ENCODE peak calls at places on chromosome 16, in nine cellular contexts. One of them, this sample, is unnamed.

GRCh38 chr16:27918755-27919154 is 144.8 kb downstream of the GSG1L start:
- DNase-seq in effector CD4-positive, alpha-beta T cell: no peak
- DNase-seq in ascending aorta: no peak
- DNase-seq in colonic mucosa: no peak
- DNase-seq in M059J: peak
- DNase-seq in WTC11: no peak
- DNase-seq in Daoy: peak
- DNase-seq in stimulated activated CD4-positive, alpha-beta T cell treated with anti-CD3 and anti-CD28 coated beads, Interleukin-2, amount 100 ng/mL, for 48 hours: no peak
- DNase-seq in retina: no peak
- DNase-seq in this sample: no peak

GRCh38 chr16:57994778-57995177 is 5.7 kb downstream of the ZNF319 start:
- DNase-seq in WTC11: peak
- DNase-seq in Daoy: peak
- DNase-seq in effector CD4-positive, alpha-beta T cell: peak
- DNase-seq in retina: no peak
- DNase-seq in colonic mucosa: peak
- DNase-seq in ascending aorta: no peak
- DNase-seq in stimulated activated CD4-positive, alpha-beta T cell treated with anti-CD3 and anti-CD28 coated beads, Interleukin-2, amount 100 ng/mL, for 48 hours: peak
- DNase-seq in M059J: peak
- DNase-seq in this sample: peak

GRCh38 chr16:764848-765487 is 4.4 kb downstream of the MSLN start:
- DNase-seq in ascending aorta: no peak
- DNase-seq in retina: no peak
- DNase-seq in Daoy: no peak
- DNase-seq in M059J: no peak
- DNase-seq in stimulated activated CD4-positive, alpha-beta T cell treated with anti-CD3 and anti-CD28 coated beads, Interleukin-2, amount 100 ng/mL, for 48 hours: no peak
- DNase-seq in colonic mucosa: no peak
- DNase-seq in effector CD4-positive, alpha-beta T cell: no peak
- DNase-seq in WTC11: no peak
- DNase-seq in this sample: no peak

GRCh38 chr16:17287401-17287800 is 183.4 kb downstream of the XYLT1 start:
- DNase-seq in WTC11: no peak
- DNase-seq in M059J: no peak
- DNase-seq in colonic mucosa: no peak
- DNase-seq in retina: peak
- DNase-seq in Daoy: no peak
- DNase-seq in stimulated activated CD4-positive, alpha-beta T cell treated with anti-CD3 and anti-CD28 coated beads, Interleukin-2, amount 100 ng/mL, for 48 hours: no peak
- DNase-seq in effector CD4-positive, alpha-beta T cell: no peak
- DNase-seq in ascending aorta: no peak
- DNase-seq in this sample: no peak

GRCh38 chr16:55664786-55665407 is 9.1 kb downstream of the SLC6A2 start:
- DNase-seq in colonic mucosa: no peak
- DNase-seq in WTC11: no peak
- DNase-seq in retina: no peak
- DNase-seq in effector CD4-positive, alpha-beta T cell: no peak
- DNase-seq in M059J: no peak
- DNase-seq in stimulated activated CD4-positive, alpha-beta T cell treated with anti-CD3 and anti-CD28 coated beads, Interleukin-2, amount 100 ng/mL, for 48 hours: no peak
- DNase-seq in ascending aorta: no peak
- DNase-seq in Daoy: no peak
- DNase-seq in this sample: no peak

GRCh38 chr16:53822936-53823529 is 119.1 kb downstream of the FTO start:
- DNase-seq in WTC11: no peak
- DNase-seq in M059J: no peak
- DNase-seq in colonic mucosa: no peak
- DNase-seq in Daoy: peak
- DNase-seq in ascending aorta: no peak
- DNase-seq in effector CD4-positive, alpha-beta T cell: no peak
- DNase-seq in stimulated activated CD4-positive, alpha-beta T cell treated with anti-CD3 and anti-CD28 coated beads, Interleukin-2, amount 100 ng/mL, for 48 hours: no peak
- DNase-seq in retina: no peak
- DNase-seq in this sample: peak

GRCh38 chr16:79762217-79762616 is 161.7 kb upstream of the MAF start:
- DNase-seq in M059J: no peak
- DNase-seq in effector CD4-positive, alpha-beta T cell: no peak
- DNase-seq in Daoy: no peak
- DNase-seq in retina: no peak
- DNase-seq in colonic mucosa: no peak
- DNase-seq in ascending aorta: no peak
- DNase-seq in WTC11: no peak
- DNase-seq in stimulated activated CD4-positive, alpha-beta T cell treated with anti-CD3 and anti-CD28 coated beads, Interleukin-2, amount 100 ng/mL, for 48 hours: no peak
- DNase-seq in this sample: no peak

GRCh38 chr16:57601801-57602478 is 26.5 kb upstream of the ADGRG1 start:
- DNase-seq in WTC11: no peak
- DNase-seq in colonic mucosa: no peak
- DNase-seq in ascending aorta: no peak
- DNase-seq in M059J: peak
- DNase-seq in stimulated activated CD4-positive, alpha-beta T cell treated with anti-CD3 and anti-CD28 coated beads, Interleukin-2, amount 100 ng/mL, for 48 hours: no peak
- DNase-seq in effector CD4-positive, alpha-beta T cell: no peak
- DNase-seq in retina: no peak
- DNase-seq in Daoy: no peak
- DNase-seq in this sample: no peak

GRCh38 chr16:13633381-13633861 is 286.5 kb upstream of the ERCC4 start:
- DNase-seq in stimulated activated CD4-positive, alpha-beta T cell treated with anti-CD3 and anti-CD28 coated beads, Interleukin-2, amount 100 ng/mL, for 48 hours: no peak
- DNase-seq in ascending aorta: no peak
- DNase-seq in effector CD4-positive, alpha-beta T cell: no peak
- DNase-seq in M059J: peak
- DNase-seq in Daoy: no peak
- DNase-seq in retina: no peak
- DNase-seq in colonic mucosa: no peak
- DNase-seq in WTC11: no peak
- DNase-seq in this sample: no peak

GRCh38 chr16:9065077-9065476 is 26.4 kb upstream of the HAPSTR1 start:
- DNase-seq in ascending aorta: no peak
- DNase-seq in effector CD4-positive, alpha-beta T cell: no peak
- DNase-seq in stimulated activated CD4-positive, alpha-beta T cell treated with anti-CD3 and anti-CD28 coated beads, Interleukin-2, amount 100 ng/mL, for 48 hours: no peak
- DNase-seq in colonic mucosa: no peak
- DNase-seq in retina: no peak
- DNase-seq in WTC11: no peak
- DNase-seq in M059J: no peak
- DNase-seq in Daoy: no peak
- DNase-seq in this sample: no peak

GRCh38 chr16:15948532-15949209 is 745 bp upstream of the ABCC1 start:
- DNase-seq in WTC11: no peak
- DNase-seq in Daoy: no peak
- DNase-seq in M059J: no peak
- DNase-seq in ascending aorta: no peak
- DNase-seq in effector CD4-positive, alpha-beta T cell: no peak
- DNase-seq in colonic mucosa: no peak
- DNase-seq in retina: peak
- DNase-seq in stimulated activated CD4-positive, alpha-beta T cell treated with anti-CD3 and anti-CD28 coated beads, Interleukin-2, amount 100 ng/mL, for 48 hours: no peak
- DNase-seq in this sample: no peak

GRCh38 chr16:86167061-86167460 is 268.1 kb downstream of the IRF8 start:
- DNase-seq in WTC11: no peak
- DNase-seq in retina: no peak
- DNase-seq in stimulated activated CD4-positive, alpha-beta T cell treated with anti-CD3 and anti-CD28 coated beads, Interleukin-2, amount 100 ng/mL, for 48 hours: no peak
- DNase-seq in effector CD4-positive, alpha-beta T cell: no peak
- DNase-seq in M059J: no peak
- DNase-seq in colonic mucosa: peak
- DNase-seq in Daoy: no peak
- DNase-seq in ascending aorta: no peak
- DNase-seq in this sample: no peak

GRCh38 chr16:74605746-74606520 is 981 bp downstream of the GLG1 start:
- DNase-seq in ascending aorta: no peak
- DNase-seq in effector CD4-positive, alpha-beta T cell: no peak
- DNase-seq in colonic mucosa: no peak
- DNase-seq in Daoy: no peak
- DNase-seq in M059J: no peak
- DNase-seq in WTC11: no peak
- DNase-seq in retina: no peak
- DNase-seq in stimulated activated CD4-positive, alpha-beta T cell treated with anti-CD3 and anti-CD28 coated beads, Interleukin-2, amount 100 ng/mL, for 48 hours: no peak
- DNase-seq in this sample: no peak

GRCh38 chr16:56931253-56931768 is 631 bp upstream of the HERPUD1 start:
- DNase-seq in colonic mucosa: peak
- DNase-seq in retina: no peak
- DNase-seq in WTC11: no peak
- DNase-seq in stimulated activated CD4-positive, alpha-beta T cell treated with anti-CD3 and anti-CD28 coated beads, Interleukin-2, amount 100 ng/mL, for 48 hours: peak
- DNase-seq in M059J: no peak
- DNase-seq in ascending aorta: no peak
- DNase-seq in Daoy: no peak
- DNase-seq in effector CD4-positive, alpha-beta T cell: no peak
- DNase-seq in this sample: no peak

GRCh38 chr16:6852643-6853042 is 480.0 kb upstream of the RBFOX1 start:
- DNase-seq in ascending aorta: no peak
- DNase-seq in retina: no peak
- DNase-seq in Daoy: no peak
- DNase-seq in stimulated activated CD4-positive, alpha-beta T cell treated with anti-CD3 and anti-CD28 coated beads, Interleukin-2, amount 100 ng/mL, for 48 hours: no peak
- DNase-seq in M059J: no peak
- DNase-seq in WTC11: no peak
- DNase-seq in colonic mucosa: no peak
- DNase-seq in effector CD4-positive, alpha-beta T cell: no peak
- DNase-seq in this sample: no peak

GRCh38 chr16:56848056-56848936 is 16.7 kb upstream of the SLC12A3 start:
- DNase-seq in stimulated activated CD4-positive, alpha-beta T cell treated with anti-CD3 and anti-CD28 coated beads, Interleukin-2, amount 100 ng/mL, for 48 hours: no peak
- DNase-seq in effector CD4-positive, alpha-beta T cell: no peak
- DNase-seq in ascending aorta: no peak
- DNase-seq in retina: no peak
- DNase-seq in M059J: peak
- DNase-seq in colonic mucosa: no peak
- DNase-seq in Daoy: peak
- DNase-seq in WTC11: peak
- DNase-seq in this sample: no peak

GRCh38 chr16:29256501-29256981 is 150.0 kb downstream of the NPIPB11 start:
- DNase-seq in stimulated activated CD4-positive, alpha-beta T cell treated with anti-CD3 and anti-CD28 coated beads, Interleukin-2, amount 100 ng/mL, for 48 hours: no peak
- DNase-seq in effector CD4-positive, alpha-beta T cell: no peak
- DNase-seq in Daoy: no peak
- DNase-seq in WTC11: no peak
- DNase-seq in M059J: no peak
- DNase-seq in colonic mucosa: no peak
- DNase-seq in retina: no peak
- DNase-seq in ascending aorta: no peak
- DNase-seq in this sample: no peak

GRCh38 chr16:72309001-72309400 is 137.0 kb upstream of the PMFBP1 start:
- DNase-seq in M059J: no peak
- DNase-seq in retina: no peak
- DNase-seq in WTC11: no peak
- DNase-seq in colonic mucosa: no peak
- DNase-seq in Daoy: no peak
- DNase-seq in ascending aorta: no peak
- DNase-seq in stimulated activated CD4-positive, alpha-beta T cell treated with anti-CD3 and anti-CD28 coated beads, Interleukin-2, amount 100 ng/mL, for 48 hours: no peak
- DNase-seq in effector CD4-positive, alpha-beta T cell: no peak
- DNase-seq in this sample: no peak

GRCh38 chr16:48542020-48542473 is 67.9 kb downstream of the N4BP1 start:
- DNase-seq in M059J: peak
- DNase-seq in retina: no peak
- DNase-seq in effector CD4-positive, alpha-beta T cell: no peak
- DNase-seq in stimulated activated CD4-positive, alpha-beta T cell treated with anti-CD3 and anti-CD28 coated beads, Interleukin-2, amount 100 ng/mL, for 48 hours: no peak
- DNase-seq in ascending aorta: no peak
- DNase-seq in WTC11: no peak
- DNase-seq in Daoy: peak
- DNase-seq in colonic mucosa: peak
- DNase-seq in this sample: peak